ENCODE peak calls at places on chromosomes 4 and X, in eight cellular contexts. One of them, this sample, is unnamed. For H3K27me3, the result is how much of the 10 kb centered on the place peaks cover.

GRCh38 chr4:149914101-149914500 is 98.5 kb upstream of the IQCM start:
- DNase-seq in adrenal gland: no peak
- DNase-seq in astrocyte: no peak
- DNase-seq in upper lobe of left lung: no peak
- DNase-seq in BJ: no peak
- DNase-seq in mammary epithelial cell: no peak
- DNase-seq in transverse colon: no peak
- DNase-seq in colonic mucosa: no peak
- DNase-seq in this sample: no peak

GRCh38 chr4:108168672-108169562 is at the start of gene LEF1:
- DNase-seq in adrenal gland: peak
- DNase-seq in astrocyte: peak
- DNase-seq in upper lobe of left lung: peak
- DNase-seq in BJ: no peak
- DNase-seq in mammary epithelial cell: peak
- DNase-seq in transverse colon: peak
- DNase-seq in colonic mucosa: peak
- DNase-seq in this sample: peak

GRCh38 chrX:38861489-38861888 is 60.2 kb downstream of the MID1IP1 start:
- DNase-seq in adrenal gland: no peak
- DNase-seq in astrocyte: no peak
- DNase-seq in upper lobe of left lung: no peak
- DNase-seq in BJ: no peak
- DNase-seq in mammary epithelial cell: no peak
- DNase-seq in transverse colon: no peak
- DNase-seq in colonic mucosa: no peak
- DNase-seq in this sample: no peak

GRCh38 chr4:153530284-153530995 is 64.3 kb downstream of the TMEM131L start:
- DNase-seq in adrenal gland: no peak
- DNase-seq in astrocyte: no peak
- DNase-seq in upper lobe of left lung: no peak
- DNase-seq in BJ: no peak
- DNase-seq in mammary epithelial cell: no peak
- DNase-seq in transverse colon: no peak
- DNase-seq in colonic mucosa: peak
- DNase-seq in this sample: no peak

GRCh38 chr4:78250500-78250899 is 193.4 kb downstream of the FRAS1 start:
- DNase-seq in adrenal gland: no peak
- DNase-seq in astrocyte: no peak
- DNase-seq in upper lobe of left lung: no peak
- DNase-seq in BJ: no peak
- DNase-seq in mammary epithelial cell: no peak
- DNase-seq in transverse colon: no peak
- DNase-seq in colonic mucosa: no peak
- DNase-seq in this sample: no peak

GRCh38 chrX:154986826-154987575 is 35.5 kb downstream of the F8 start:
- DNase-seq in adrenal gland: no peak
- DNase-seq in astrocyte: no peak
- DNase-seq in upper lobe of left lung: no peak
- DNase-seq in BJ: no peak
- DNase-seq in mammary epithelial cell: no peak
- DNase-seq in transverse colon: no peak
- DNase-seq in colonic mucosa: no peak
- DNase-seq in this sample: no peak

GRCh38 chr4:106365613-106366012 is 3.0 kb downstream of the GIMD1 start:
- DNase-seq in adrenal gland: peak
- DNase-seq in astrocyte: peak
- DNase-seq in upper lobe of left lung: no peak
- DNase-seq in BJ: peak
- DNase-seq in mammary epithelial cell: peak
- DNase-seq in transverse colon: no peak
- DNase-seq in colonic mucosa: no peak
- DNase-seq in this sample: no peak

GRCh38 chrX:96611619-96612362 is 72.9 kb upstream of the DIAPH2 start:
- DNase-seq in adrenal gland: peak
- DNase-seq in astrocyte: peak
- DNase-seq in upper lobe of left lung: no peak
- DNase-seq in BJ: peak
- DNase-seq in mammary epithelial cell: no peak
- DNase-seq in transverse colon: no peak
- DNase-seq in colonic mucosa: no peak
- DNase-seq in this sample: no peak

GRCh38 chr4:15848191-15848842 is 70.2 kb downstream of the CD38 start:
- DNase-seq in adrenal gland: no peak
- DNase-seq in astrocyte: peak
- DNase-seq in upper lobe of left lung: no peak
- DNase-seq in BJ: no peak
- DNase-seq in mammary epithelial cell: peak
- DNase-seq in transverse colon: no peak
- DNase-seq in colonic mucosa: no peak
- DNase-seq in this sample: no peak

GRCh38 chr4:5137927-5138326 is 86.6 kb downstream of the STK32B start:
- DNase-seq in adrenal gland: no peak
- DNase-seq in astrocyte: peak
- DNase-seq in upper lobe of left lung: no peak
- DNase-seq in BJ: no peak
- DNase-seq in mammary epithelial cell: no peak
- DNase-seq in transverse colon: no peak
- DNase-seq in colonic mucosa: no peak
- DNase-seq in this sample: no peak

GRCh38 chrX:2502668-2503519 is 2.1 kb upstream of the DHRSX start:
- DNase-seq in adrenal gland: no peak
- DNase-seq in astrocyte: peak
- DNase-seq in upper lobe of left lung: no peak
- DNase-seq in BJ: no peak
- DNase-seq in mammary epithelial cell: no peak
- DNase-seq in transverse colon: peak
- DNase-seq in colonic mucosa: peak
- DNase-seq in this sample: no peak

GRCh38 chr4:39046243-39046642 is 14.0 kb upstream of the TMEM156 start:
- DNase-seq in adrenal gland: peak
- DNase-seq in astrocyte: peak
- DNase-seq in upper lobe of left lung: peak
- DNase-seq in BJ: no peak
- DNase-seq in mammary epithelial cell: peak
- DNase-seq in transverse colon: no peak
- DNase-seq in colonic mucosa: no peak
- DNase-seq in this sample: no peak

GRCh38 chr4:76960014-76960413 is 10.5 kb downstream of the SEPTIN11 start:
- DNase-seq in adrenal gland: no peak
- DNase-seq in astrocyte: peak
- DNase-seq in upper lobe of left lung: no peak
- DNase-seq in BJ: no peak
- DNase-seq in mammary epithelial cell: no peak
- DNase-seq in transverse colon: no peak
- DNase-seq in colonic mucosa: no peak
- DNase-seq in this sample: no peak

GRCh38 chr4:154010377-154010776 is 221.5 kb upstream of the SFRP2 start:
- DNase-seq in adrenal gland: no peak
- DNase-seq in astrocyte: no peak
- DNase-seq in upper lobe of left lung: no peak
- DNase-seq in BJ: peak
- DNase-seq in mammary epithelial cell: no peak
- DNase-seq in transverse colon: peak
- DNase-seq in colonic mucosa: no peak
- DNase-seq in this sample: no peak

GRCh38 chrX:84318661-84319060 is 130.7 kb upstream of the RPS6KA6 start:
- DNase-seq in adrenal gland: no peak
- DNase-seq in astrocyte: no peak
- DNase-seq in upper lobe of left lung: no peak
- DNase-seq in BJ: no peak
- DNase-seq in mammary epithelial cell: no peak
- DNase-seq in transverse colon: no peak
- DNase-seq in colonic mucosa: no peak
- DNase-seq in this sample: no peak

GRCh38 chr4:89137695-89138094 is 26.4 kb downstream of the TIGD2 start:
- DNase-seq in adrenal gland: no peak
- DNase-seq in astrocyte: no peak
- DNase-seq in upper lobe of left lung: peak
- DNase-seq in BJ: no peak
- DNase-seq in mammary epithelial cell: no peak
- DNase-seq in transverse colon: no peak
- DNase-seq in colonic mucosa: no peak
- DNase-seq in this sample: no peak

GRCh38 chrX:83516597-83516996 is 8.5 kb downstream of the POU3F4 start:
- DNase-seq in adrenal gland: no peak
- DNase-seq in astrocyte: no peak
- DNase-seq in upper lobe of left lung: no peak
- DNase-seq in BJ: no peak
- DNase-seq in mammary epithelial cell: no peak
- DNase-seq in transverse colon: no peak
- DNase-seq in colonic mucosa: no peak
- DNase-seq in this sample: no peak

GRCh38 chr4:140246216-140246615 is 92.2 kb upstream of the MAML3 start:
- DNase-seq in adrenal gland: no peak
- DNase-seq in astrocyte: no peak
- DNase-seq in upper lobe of left lung: no peak
- DNase-seq in BJ: no peak
- DNase-seq in mammary epithelial cell: no peak
- DNase-seq in transverse colon: no peak
- DNase-seq in colonic mucosa: no peak
- DNase-seq in this sample: no peak

GRCh38 chr4:125679989-125680388 is 365.2 kb downstream of the FAT4 start:
- DNase-seq in adrenal gland: no peak
- DNase-seq in astrocyte: no peak
- DNase-seq in upper lobe of left lung: no peak
- DNase-seq in BJ: no peak
- DNase-seq in mammary epithelial cell: no peak
- DNase-seq in transverse colon: no peak
- DNase-seq in colonic mucosa: no peak
- DNase-seq in this sample: no peak

GRCh38 chr4:120667102-120667501 is 255.4 kb downstream of the PRDM5 start:
- DNase-seq in adrenal gland: no peak
- DNase-seq in astrocyte: no peak
- DNase-seq in upper lobe of left lung: no peak
- DNase-seq in BJ: no peak
- DNase-seq in mammary epithelial cell: no peak
- DNase-seq in transverse colon: no peak
- DNase-seq in colonic mucosa: no peak
- DNase-seq in this sample: no peak
- TF ChIP-seq CTCF in adrenal gland: no peak
- TF ChIP-seq CTCF in astrocyte: no peak
- TF ChIP-seq CTCF in upper lobe of left lung: no peak
- TF ChIP-seq CTCF in BJ: no peak
- TF ChIP-seq CTCF in mammary epithelial cell: no peak
- TF ChIP-seq CTCF in transverse colon: no peak
- TF ChIP-seq CTCF in colonic mucosa: no peak
- TF ChIP-seq CTCF in this sample: no peak

GRCh38 chrX:69263421-69263820 is 98.2 kb upstream of the PJA1 start:
- DNase-seq in adrenal gland: no peak
- DNase-seq in astrocyte: no peak
- DNase-seq in upper lobe of left lung: no peak
- DNase-seq in BJ: no peak
- DNase-seq in mammary epithelial cell: no peak
- DNase-seq in transverse colon: no peak
- DNase-seq in colonic mucosa: no peak
- DNase-seq in this sample: no peak
- H3K27me3 ChIP-seq in adrenal gland: under half
- H3K27me3 ChIP-seq in astrocyte: under half
- H3K27me3 ChIP-seq in upper lobe of left lung: under half
- H3K27me3 ChIP-seq in BJ: under half
- H3K27me3 ChIP-seq in mammary epithelial cell: under half
- H3K27me3 ChIP-seq in transverse colon: under half
- H3K27me3 ChIP-seq in colonic mucosa: under half
- H3K27me3 ChIP-seq in this sample: under half

GRCh38 chr4:121050251-121050650 is 22.1 kb downstream of the NDNF start:
- DNase-seq in adrenal gland: no peak
- DNase-seq in astrocyte: no peak
- DNase-seq in upper lobe of left lung: no peak
- DNase-seq in BJ: no peak
- DNase-seq in mammary epithelial cell: no peak
- DNase-seq in transverse colon: no peak
- DNase-seq in colonic mucosa: no peak
- DNase-seq in this sample: no peak
- TF ChIP-seq CTCF in adrenal gland: no peak
- TF ChIP-seq CTCF in astrocyte: peak
- TF ChIP-seq CTCF in upper lobe of left lung: no peak
- TF ChIP-seq CTCF in BJ: peak
- TF ChIP-seq CTCF in mammary epithelial cell: peak
- TF ChIP-seq CTCF in transverse colon: peak
- TF ChIP-seq CTCF in colonic mucosa: no peak
- TF ChIP-seq CTCF in this sample: no peak

DNA sequence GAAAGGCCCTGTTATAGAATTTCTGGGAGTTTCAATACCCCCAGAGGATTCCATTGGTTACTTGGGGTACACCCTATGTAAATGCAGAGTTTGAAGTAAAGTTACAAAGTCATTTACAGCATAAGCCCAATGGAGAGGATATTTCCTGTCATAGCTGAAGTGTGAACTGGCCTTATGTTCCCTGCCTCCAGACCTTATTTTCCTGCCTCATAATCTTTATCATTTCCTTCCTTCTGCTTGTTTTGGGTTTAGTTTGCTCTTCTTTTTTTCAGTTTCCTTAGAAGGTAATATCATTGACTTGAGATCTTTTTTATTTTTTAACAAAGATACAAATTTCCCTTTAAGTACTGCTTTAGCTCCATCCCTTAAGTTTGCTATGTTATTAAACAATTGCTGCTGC is 85.4 kb downstream of the PPEF1 start:
- DNase-seq in adrenal gland: no peak
- DNase-seq in astrocyte: no peak
- DNase-seq in upper lobe of left lung: no peak
- DNase-seq in BJ: no peak
- DNase-seq in mammary epithelial cell: no peak
- DNase-seq in transverse colon: no peak
- DNase-seq in colonic mucosa: no peak
- DNase-seq in this sample: no peak
- H3K27me3 ChIP-seq in adrenal gland: under half
- H3K27me3 ChIP-seq in astrocyte: under half
- H3K27me3 ChIP-seq in upper lobe of left lung: under half
- H3K27me3 ChIP-seq in BJ: under half
- H3K27me3 ChIP-seq in mammary epithelial cell: under half
- H3K27me3 ChIP-seq in transverse colon: under half
- H3K27me3 ChIP-seq in colonic mucosa: under half
- H3K27me3 ChIP-seq in this sample: under half

GRCh38 chrX:136339702-136340101 is 38.9 kb downstream of the ADGRG4 start:
- DNase-seq in adrenal gland: no peak
- DNase-seq in astrocyte: no peak
- DNase-seq in upper lobe of left lung: no peak
- DNase-seq in BJ: no peak
- DNase-seq in mammary epithelial cell: no peak
- DNase-seq in transverse colon: no peak
- DNase-seq in colonic mucosa: no peak
- DNase-seq in this sample: no peak

DNA sequence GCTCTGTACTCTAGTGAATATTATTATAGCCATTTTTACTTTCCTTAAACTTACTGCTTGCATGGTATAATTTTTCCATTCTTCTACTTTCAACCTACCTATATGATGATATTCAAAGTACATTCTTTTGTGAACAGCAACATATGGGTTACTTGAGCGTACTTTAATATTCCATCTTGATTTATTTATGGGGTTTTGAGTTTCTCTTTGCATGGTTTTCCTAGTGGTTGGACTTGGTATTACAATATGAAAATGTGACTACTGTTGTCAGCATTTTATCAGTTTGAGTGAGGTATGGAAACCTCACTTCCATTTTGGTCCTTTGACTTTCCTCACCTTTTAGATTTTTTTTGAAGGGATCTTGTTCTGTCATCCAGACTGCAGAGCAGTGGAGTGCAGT is 35.9 kb downstream of the ADGRG4 start:
- DNase-seq in adrenal gland: no peak
- DNase-seq in astrocyte: no peak
- DNase-seq in upper lobe of left lung: no peak
- DNase-seq in BJ: no peak
- DNase-seq in mammary epithelial cell: no peak
- DNase-seq in transverse colon: no peak
- DNase-seq in colonic mucosa: no peak
- DNase-seq in this sample: no peak
- TF ChIP-seq CTCF in adrenal gland: no peak
- TF ChIP-seq CTCF in astrocyte: peak
- TF ChIP-seq CTCF in upper lobe of left lung: no peak
- TF ChIP-seq CTCF in BJ: peak
- TF ChIP-seq CTCF in mammary epithelial cell: peak
- TF ChIP-seq CTCF in transverse colon: peak
- TF ChIP-seq CTCF in colonic mucosa: peak
- TF ChIP-seq CTCF in this sample: no peak